ENCODE peak calls at places on chromosomes 12 and 14, in four cellular contexts. Z, X, S and G are unnamed samples.

GRCh38 chr12:40819427-40820108 is 127.3 kb downstream of the CNTN1 start:
- DNase-seq in S (no peak), X (peak), Z (no peak), G (peak)

GRCh38 chr14:65281991-65282908 is 130.3 kb upstream of the FUT8 start:
- DNase-seq in X (no peak), Z (no peak), S (no peak), G (peak)

GRCh38 chr12:59972941-59973340 is 377.1 kb downstream of the SLC16A7 start:
- DNase-seq in X (no peak), S (peak), Z (no peak), G (no peak)

GRCh38 chr14:90795744-90796143 is 20.5 kb downstream of the TTC7B start:
- DNase-seq in S (peak), X (no peak), Z (no peak), G (no peak)

GRCh38 chr12:110743571-110744093 is 941 bp upstream of the PPP1CC start:
- DNase-seq in S (no peak), Z (no peak), X (no peak), G (peak)

GRCh38 chr14:22489247-22489551 is 99.8 kb downstream of the DAD1 start:
- DNase-seq in Z (no peak), X (no peak), S (no peak), G (no peak)

GRCh38 chr12:70091021-70091521 is 152.2 kb upstream of the CNOT2 start:
- DNase-seq in S (no peak), Z (no peak), X (no peak), G (no peak)

GRCh38 chr12:1859643-1860042 is 39.3 kb downstream of the LRTM2 start:
- DNase-seq in S (no peak), X (no peak), Z (no peak), G (no peak)

GRCh38 chr14:21241218-21241819 is 27.9 kb downstream of the HNRNPC start:
- DNase-seq in X (no peak), Z (no peak), S (no peak), G (no peak)

GRCh38 chr14:21248739-21249411 is 20.4 kb downstream of the HNRNPC start:
- DNase-seq in S (no peak), X (no peak), Z (no peak), G (no peak)

GRCh38 chr14:21244546-21244945 is 24.7 kb downstream of the HNRNPC start:
- DNase-seq in Z (no peak), X (no peak), S (no peak), G (no peak)

GRCh38 chr14:21248338-21248737 is 20.9 kb downstream of the HNRNPC start:
- DNase-seq in Z (no peak), S (no peak), X (no peak), G (no peak)

GRCh38 chr14:21245813-21246212 is 23.4 kb downstream of the HNRNPC start:
- DNase-seq in Z (no peak), S (no peak), X (no peak), G (no peak)
- TF ChIP-seq SP1 in Z (no peak), S (no peak), X (no peak), G (no peak)

DNA sequence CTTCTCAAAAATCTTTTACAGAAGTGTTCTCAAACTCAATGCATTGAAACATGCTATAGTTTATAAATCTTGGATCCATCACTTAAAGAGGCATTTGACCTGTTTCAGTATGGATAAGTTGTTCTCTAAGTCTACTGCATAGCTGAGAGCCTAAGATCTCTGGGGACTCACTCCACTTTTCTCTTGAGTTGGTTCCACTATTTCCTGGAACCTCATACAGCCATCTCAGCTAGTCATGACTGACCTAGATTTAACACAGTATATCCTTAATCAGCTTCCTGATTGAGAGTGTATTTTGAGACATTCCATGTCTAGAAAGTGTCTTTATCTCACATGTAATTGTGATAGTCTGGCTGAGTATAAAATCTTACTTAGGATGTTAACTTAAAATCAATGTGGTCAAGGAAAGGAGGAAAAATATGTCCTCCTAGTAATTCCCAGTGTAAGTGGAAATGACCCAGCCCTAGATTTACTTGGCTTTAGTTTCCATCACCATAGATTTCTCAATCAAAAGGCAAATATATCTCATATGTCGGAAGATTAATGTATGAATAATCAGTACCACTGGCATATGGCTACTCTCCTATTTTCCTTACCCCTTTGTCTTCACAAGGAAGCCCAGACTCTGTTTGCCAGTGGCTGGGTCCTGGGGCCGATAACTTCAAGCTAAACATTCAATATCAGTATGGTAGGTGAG is 61.9 kb downstream of the KICS2 start:
- DNase-seq in Z (no peak), X (no peak), S (no peak), G (no peak)
- TF ChIP-seq SP1 in Z (no peak), X (no peak), S (no peak), G (no peak)

GRCh38 chr12:24808651-24809050 is 140.2 kb downstream of the BCAT1 start:
- DNase-seq in Z (no peak), S (no peak), X (no peak), G (no peak)
- TF ChIP-seq SP1 in Z (no peak), S (no peak), X (no peak), G (no peak)

GRCh38 chr14:105203057-105203494 is 22.0 kb upstream of the NUDT14 start:
- DNase-seq in X (peak), Z (no peak), S (no peak), G (peak)

GRCh38 chr14:105204931-105205717 is 24.0 kb upstream of the NUDT14 start:
- DNase-seq in S (no peak), X (no peak), Z (no peak), G (no peak)

GRCh38 chr14:105203701-105204100 is 22.6 kb upstream of the NUDT14 start:
- DNase-seq in X (no peak), Z (no peak), S (no peak), G (no peak)

GRCh38 chr14:105205718-105206208 is 24.7 kb upstream of the NUDT14 start:
- DNase-seq in X (no peak), Z (no peak), S (no peak), G (no peak)

DNA sequence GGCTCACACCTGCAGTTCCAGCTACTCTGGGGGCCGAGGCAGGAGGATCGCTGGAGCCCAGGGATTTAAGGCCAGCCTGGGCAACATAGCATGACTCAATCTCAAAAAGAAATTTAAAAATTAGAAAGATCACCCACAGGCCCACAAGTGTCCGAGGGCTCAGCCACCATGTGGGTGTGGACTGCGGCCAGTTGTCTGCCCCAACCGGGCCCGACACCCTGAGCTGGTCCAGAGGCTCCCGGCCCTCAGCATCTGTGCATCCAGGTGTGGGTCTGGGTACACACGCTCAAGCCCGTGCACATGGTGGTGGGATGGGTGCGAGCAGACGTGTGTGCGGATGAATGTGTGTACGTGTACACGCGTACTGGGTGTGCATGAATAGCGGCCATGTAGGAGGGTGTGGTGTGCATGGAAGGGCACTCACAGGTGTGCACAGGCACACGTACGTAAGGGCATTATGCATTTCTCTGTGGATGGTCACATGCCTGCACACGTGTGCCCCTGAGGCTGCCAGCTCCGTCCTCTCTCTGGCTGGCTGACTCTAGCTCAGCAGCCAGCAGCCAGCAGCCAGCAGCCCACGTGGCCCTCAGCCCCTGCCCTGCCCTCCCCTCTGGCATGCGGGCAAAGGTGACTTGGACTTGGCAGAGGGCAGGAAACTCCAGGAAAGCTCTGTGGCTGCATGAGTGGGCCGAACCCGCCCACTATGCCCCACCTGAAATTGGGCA is 23.3 kb upstream of the NUDT14 start:
- DNase-seq in X (no peak), S (no peak), Z (no peak), G (no peak)
- TF ChIP-seq SP1 in X (no peak), S (no peak), Z (no peak), G (no peak)

GRCh38 chr12:13981296-13981962 is at the start of gene GRIN2B:
- DNase-seq in Z (no peak), S (peak), X (peak), G (peak)

GRCh38 chr12:13986031-13986430 is 4.6 kb upstream of the GRIN2B start:
- DNase-seq in Z (no peak), X (no peak), S (peak), G (no peak)

GRCh38 chr12:13976880-13977279 is 4.5 kb downstream of the GRIN2B start:
- DNase-seq in Z (no peak), S (no peak), X (no peak), G (no peak)

GRCh38 chr12:13980548-13981295 is 680 bp downstream of the GRIN2B start:
- DNase-seq in X (peak), Z (no peak), S (no peak), G (peak)

DNA sequence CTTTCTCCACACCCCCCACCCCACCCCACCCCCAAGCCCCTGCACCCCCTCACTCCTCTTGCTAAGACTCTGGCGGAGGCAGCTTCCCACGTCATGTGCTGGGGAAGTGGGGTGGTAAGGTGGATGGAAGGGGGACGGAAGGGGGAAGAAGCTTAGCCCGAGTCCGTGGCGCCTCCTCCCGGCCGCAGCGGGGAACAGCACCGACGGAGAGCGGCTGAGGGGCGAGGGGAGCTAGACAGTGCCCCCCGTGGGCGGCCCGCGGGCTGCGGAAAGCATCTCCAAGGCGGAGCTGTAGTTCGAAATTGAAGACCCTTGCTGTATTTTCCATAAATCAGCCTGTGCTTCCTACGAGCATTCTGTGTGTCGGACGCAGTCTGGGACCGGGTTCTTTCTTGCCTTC is 608 bp upstream of the GRIN2B start:
- DNase-seq in X (peak), S (peak), Z (no peak), G (peak)
- TF ChIP-seq SP1 in X (no peak), S (no peak), Z (no peak), G (no peak)

DNA sequence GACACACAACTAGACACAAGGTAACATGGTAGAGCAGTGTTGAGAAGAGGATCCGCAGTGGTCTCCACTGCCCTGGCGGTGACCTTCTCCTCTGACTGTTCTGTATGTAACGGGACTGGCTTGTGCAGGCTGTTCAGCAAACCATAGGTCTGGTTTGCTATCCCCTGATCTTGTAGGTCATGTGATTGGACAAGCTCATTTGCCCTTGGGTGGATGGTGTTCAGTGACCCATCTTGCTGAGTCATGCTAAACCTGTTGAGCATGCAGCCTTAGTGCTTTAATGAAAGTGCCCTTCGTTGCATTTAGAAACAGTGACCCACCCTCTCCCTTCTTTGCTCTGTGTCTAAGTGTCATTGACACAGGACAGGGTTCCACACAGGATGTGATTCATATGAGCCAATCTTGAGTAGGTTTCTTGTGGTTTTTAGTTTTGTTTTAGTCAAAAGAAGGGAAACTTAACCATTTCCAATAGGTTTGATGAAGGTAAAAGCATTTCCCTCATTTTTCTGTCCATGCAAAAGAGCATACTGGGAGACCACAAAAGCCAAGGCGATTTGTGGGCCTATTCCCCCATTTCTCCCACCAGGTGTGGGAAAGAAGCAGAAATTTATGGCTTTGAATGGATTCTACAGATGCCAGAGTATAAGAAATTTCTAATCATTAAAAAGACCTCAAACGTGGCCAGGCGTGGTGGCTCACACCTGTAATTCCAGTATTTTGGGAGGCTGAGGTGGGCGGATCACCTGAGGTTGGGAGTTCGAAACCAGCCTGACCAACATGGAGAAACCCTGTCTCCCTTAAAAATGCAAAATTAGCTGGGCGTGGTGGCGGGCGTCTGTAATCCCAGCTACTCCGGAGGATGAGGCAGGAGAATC is 32.6 kb upstream of the HIF1A start:
- DNase-seq in Z (peak), X (no peak), S (peak), G (no peak)
- TF ChIP-seq SP1 in Z (peak), X (no peak), S (peak), G (no peak)

GRCh38 chr12:29921307-29921706 is 137.6 kb upstream of the TMTC1 start:
- DNase-seq in S (peak), X (no peak), Z (no peak), G (no peak)
- TF ChIP-seq SP1 in S (no peak), X (no peak), Z (no peak), G (no peak)

GRCh38 chr14:26281280-26281998 is 316.4 kb downstream of the NOVA1 start:
- DNase-seq in S (no peak), X (no peak), Z (no peak), G (no peak)
- TF ChIP-seq SP1 in S (no peak), X (no peak), Z (no peak), G (no peak)